ENCODE peak calls at places on chromosomes 12 and 14, in six cellular contexts. Y, O, R, S, F and Q are unnamed samples.

GRCh38 chr12:632102-632696 is 31.0 kb downstream of the NINJ2 start:
- DNase-seq in R (no peak), O (peak; percentile 13), F (peak; percentile 76), S (peak; percentile 56), Y (peak; percentile 66), Q (no peak)

GRCh38 chr14:39339003-39339402 is 93.2 kb downstream of the FBXO33 start:
- DNase-seq in Y (no peak), S (no peak), R (no peak), F (peak; percentile 78), O (no peak), Q (no peak)

GRCh38 chr12:56932146-56932545 is 2.1 kb downstream of the SDR9C7 start:
- DNase-seq in R (no peak), Y (no peak), F (no peak), O (no peak), S (no peak), Q (no peak)

GRCh38 chr14:69291891-69292586 is 32.1 kb downstream of the GALNT16 start:
- DNase-seq in F (no peak), Y (no peak), O (no peak), S (no peak), R (no peak), Q (no peak)

GRCh38 chr12:117456076-117456475 is 94.7 kb upstream of the NOS1 start:
- DNase-seq in Y (no peak), S (no peak), F (no peak), R (no peak), O (peak; percentile 33), Q (no peak)

GRCh38 chr12:68564166-68564565 is 46.5 kb upstream of the RAP1B start:
- DNase-seq in Y (no peak), F (no peak), O (no peak), S (no peak), R (no peak), Q (no peak)

GRCh38 chr12:61554268-61555008 is 705.8 kb upstream of the USP15 start:
- DNase-seq in Y (no peak), F (no peak), S (no peak), R (no peak), O (no peak), Q (no peak)

GRCh38 chr12:9920451-9920850 is 11.7 kb downstream of the CLEC2A start:
- DNase-seq in F (no peak), R (no peak), Y (peak; percentile 21), S (no peak), O (no peak), Q (no peak)

GRCh38 chr12:111773801-111774551 is 7.2 kb downstream of the ALDH2 start:
- DNase-seq in R (no peak), Y (peak; percentile 87), S (no peak), F (no peak), O (no peak), Q (no peak)

GRCh38 chr14:100764716-100765115 is 38.0 kb downstream of the DLK1 start:
- DNase-seq in S (no peak), Y (no peak), F (no peak), O (no peak), R (no peak), Q (no peak)

DNA sequence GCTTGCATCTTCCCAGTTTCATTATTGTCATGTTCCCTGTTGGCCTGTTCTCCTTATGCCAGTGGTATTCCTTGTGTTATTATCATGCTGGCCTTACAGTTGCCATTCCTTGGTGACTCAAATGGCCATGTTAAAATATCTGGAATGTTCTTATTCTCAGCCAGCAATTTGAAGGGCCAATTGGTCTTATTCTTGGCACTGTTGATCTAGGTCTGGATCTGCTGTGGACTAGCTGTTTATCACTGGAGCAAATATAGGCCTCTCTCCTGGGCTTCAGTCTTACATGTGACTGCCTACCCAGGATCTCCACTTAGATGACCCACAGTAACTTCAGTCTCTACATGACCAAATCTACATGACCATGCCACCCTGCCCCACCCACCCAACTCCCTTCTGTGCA is 5.4 kb downstream of the CIPC start:
- DNase-seq in O (no peak), F (no peak), Y (no peak), R (no peak), S (no peak), Q (no peak)
- TF ChIP-seq POLR2AphosphoS5 in O (no peak), F (no peak), Y (no peak), R (no peak), S (no peak), Q (no peak)

DNA sequence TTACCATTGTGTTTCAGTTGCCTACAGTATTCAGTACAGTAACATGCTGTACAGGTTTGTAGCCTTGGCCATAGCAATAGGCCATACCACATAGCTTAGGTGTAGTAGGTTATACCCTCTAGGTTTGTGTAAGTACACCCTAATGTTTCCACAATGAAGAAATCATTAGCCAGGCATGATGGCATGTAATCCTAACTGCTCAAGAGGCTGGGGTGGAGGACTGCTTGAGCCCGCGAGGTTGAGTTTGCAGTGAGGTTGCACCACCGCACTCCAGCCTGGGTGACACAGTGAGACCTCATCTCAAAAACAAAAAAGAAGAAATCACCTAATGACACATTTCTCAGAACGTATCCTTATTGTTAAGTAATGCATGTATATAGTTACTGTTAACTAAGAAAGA is 63.2 kb upstream of the KTN1 start:
- DNase-seq in S (no peak), Y (no peak), R (no peak), O (no peak), F (no peak), Q (no peak)
- TF ChIP-seq CTCF in S (no peak), Y (no peak), R (no peak), O (no peak), F (no peak), Q (no peak)

GRCh38 chr12:21756699-21757098 is 17.8 kb downstream of the KCNJ8 start:
- DNase-seq in O (no peak), F (no peak), S (no peak), R (no peak), Y (no peak), Q (no peak)
- TF ChIP-seq POLR2AphosphoS5 in O (no peak), F (no peak), S (no peak), R (no peak), Y (no peak), Q (no peak)

GRCh38 chr12:51530208-51530607 is 60.8 kb upstream of the SCN8A start:
- DNase-seq in Y (no peak), S (no peak), O (no peak), R (no peak), F (no peak), Q (no peak)

GRCh38 chr12:51528852-51529545 is 62.0 kb upstream of the SCN8A start:
- DNase-seq in F (peak; percentile 7), Y (no peak), S (no peak), R (no peak), O (no peak), Q (no peak)

GRCh38 chr12:51527872-51528271 is 63.2 kb upstream of the SCN8A start:
- DNase-seq in F (no peak), O (no peak), Y (no peak), S (no peak), R (no peak), Q (no peak)

GRCh38 chr12:51531284-51531981 is 59.6 kb upstream of the SCN8A start:
- DNase-seq in R (no peak), S (no peak), F (peak; percentile 8), O (no peak), Y (no peak), Q (no peak)

GRCh38 chr12:51529586-51529985 is 61.4 kb upstream of the SCN8A start:
- DNase-seq in O (no peak), R (no peak), Y (no peak), S (no peak), F (peak; percentile 13), Q (no peak)
- TF ChIP-seq CTCF in O (no peak), R (no peak), Y (no peak), S (no peak), F (no peak), Q (no peak)